ENCODE peak calls at places on chromosomes 11 and 22, in four cellular contexts. C is right lobe of liver, P is left ventricle myocardium inferior, A is HCT116. K is an unnamed sample.

GRCh38 chr11:99766816-99767215 is 746.1 kb downstream of the CNTN5 start:
- DNase-seq in A (no peak), C (no peak), P (no peak), K (no peak)

GRCh38 chr22:21591695-21592094 is 24.2 kb downstream of the UBE2L3 start:
- DNase-seq in P (peak; percentile 59), C (no peak), A (no peak), K (no peak)

GRCh38 chr22:19398206-19398605 is 33.3 kb downstream of the HIRA start:
- DNase-seq in C (peak; percentile 32), A (no peak), P (no peak), K (no peak)

GRCh38 chr11:86695391-86695790 is 23.0 kb upstream of the ME3 start:
- DNase-seq in A (no peak), P (no peak), C (no peak), K (no peak)

GRCh38 chr11:107689317-107690202 is 22.3 kb downstream of the SLN start:
- DNase-seq in A (peak; percentile 54), P (peak; percentile 42), C (peak; percentile 76), K (no peak)

GRCh38 chr11:33161120-33162005 is at the start of gene CSTF3:
- DNase-seq in A (peak; percentile 97), C (peak; percentile 100), P (peak; percentile 100), K (peak; percentile 99)

GRCh38 chr22:24459911-24460310 is 32.5 kb downstream of the ADORA2A start:
- DNase-seq in C (peak; percentile 10), P (no peak), A (no peak), K (no peak)

GRCh38 chr22:19598054-19598855 is 74.0 kb upstream of the CLDN5 start:
- DNase-seq in C (peak; percentile 78), A (no peak), P (no peak), K (no peak)

GRCh38 chr11:17244046-17244445 is 32.5 kb upstream of the NUCB2 start:
- DNase-seq in C (no peak), P (no peak), A (no peak), K (no peak)

GRCh38 chr11:7617032-7617431 is 56.3 kb downstream of the CYB5R2 start:
- DNase-seq in A (no peak), P (no peak), C (no peak), K (no peak)

GRCh38 chr11:73578786-73579185 is 19.1 kb downstream of the FAM168A start:
- DNase-seq in A (no peak), P (no peak), C (no peak), K (no peak)

GRCh38 chr11:69658606-69659450 is 16.3 kb downstream of the LTO1 start:
- DNase-seq in C (no peak), A (no peak), P (no peak), K (no peak)

GRCh38 chr22:32793604-32794003 is 7.9 kb upstream of the TIMP3 start:
- DNase-seq in P (no peak), A (no peak), C (no peak), K (no peak)

GRCh38 chr11:68408512-68408911 is 52.0 kb upstream of the PPP6R3 start:
- DNase-seq in C (no peak), P (no peak), A (no peak), K (no peak)

GRCh38 chr11:126102436-126102894 is 39.8 kb upstream of the CDON start:
- DNase-seq in A (no peak), P (peak; percentile 37), C (no peak), K (no peak)

GRCh38 chr11:34881900-34882299 is 34.3 kb downstream of the APIP start:
- DNase-seq in P (no peak), C (no peak), A (no peak), K (no peak)

GRCh38 chr22:48959496-48959895 is 868.2 kb downstream of the BRD1 start:
- DNase-seq in A (no peak), P (no peak), C (peak; percentile 6), K (no peak)

GRCh38 chr11:107769189-107769588 is 57.3 kb upstream of the SLN start:
- DNase-seq in P (no peak), C (no peak), A (peak; percentile 23), K (no peak)

GRCh38 chr22:28883917-28884753 is 763 bp downstream of the ZNRF3 start:
- DNase-seq in P (peak; percentile 37), C (peak; percentile 58), A (peak; percentile 12), K (no peak)

GRCh38 chr11:3370268-3370870 is 8.6 kb downstream of the ZNF195 start:
- DNase-seq in P (no peak), C (no peak), A (no peak), K (no peak)

GRCh38 chr11:3368199-3368598 is 10.7 kb downstream of the ZNF195 start:
- DNase-seq in C (no peak), P (no peak), A (no peak), K (no peak)

GRCh38 chr11:3369366-3369765 is 9.6 kb downstream of the ZNF195 start:
- DNase-seq in P (no peak), C (no peak), A (no peak), K (no peak)

DNA sequence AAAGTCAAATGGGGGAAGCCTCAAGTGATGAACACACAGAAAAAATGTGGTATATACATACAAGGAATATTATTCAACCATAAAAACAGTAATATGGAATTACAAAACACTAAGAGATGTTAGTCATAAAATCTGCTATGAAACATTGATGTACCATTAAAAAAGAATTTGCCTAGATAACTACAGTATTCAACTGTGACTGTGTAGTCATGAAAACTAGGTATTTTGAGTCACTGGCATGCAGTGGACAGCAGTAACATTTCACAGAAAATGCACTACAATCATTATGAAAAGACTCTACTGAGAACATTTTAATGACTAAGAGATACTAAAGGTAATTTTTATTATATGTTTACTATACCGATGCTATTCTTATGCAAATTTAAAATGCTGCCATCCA is 11.7 kb downstream of the ZNF195 start:
- DNase-seq in P (no peak), A (no peak), C (no peak), K (no peak)
- H3K36me3 ChIP-seq in P (peaks cover 99% of the 10 kb centered on the region), A (peaks cover 89% of the 10 kb centered on the region), C (peaks cover 74% of the 10 kb centered on the region), K (peaks cover 36% of the 10 kb centered on the region)

DNA sequence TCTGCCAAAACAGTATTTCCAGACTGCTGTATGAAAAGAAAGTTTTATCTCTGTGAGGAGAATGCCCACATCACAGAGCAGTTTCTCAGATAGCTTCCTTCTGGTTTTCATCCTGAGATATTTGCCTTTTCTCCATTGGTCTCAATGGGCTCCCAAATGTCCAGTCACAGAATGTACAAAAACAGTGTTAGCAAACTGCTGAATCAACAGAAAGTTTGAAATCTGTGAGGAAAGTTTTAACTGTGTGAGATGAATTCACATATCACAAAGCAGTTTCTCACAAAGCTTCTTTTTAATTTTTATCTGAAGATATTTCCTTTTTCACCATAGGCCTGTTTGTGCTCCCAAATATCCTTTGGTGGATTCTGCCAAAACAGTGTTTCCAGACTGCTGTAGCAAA is 207.2 kb upstream of the TRIM48 start:
- DNase-seq in C (no peak), P (no peak), A (no peak), K (no peak)
- H3K9me3 ChIP-seq in C (no peaks in the 10 kb centered on the region), P (peaks cover 100% of the 10 kb centered on the region), A (peaks cover 44% of the 10 kb centered on the region), K (no peaks in the 10 kb centered on the region)

GRCh38 chr11:75200051-75200450 is 40.5 kb upstream of the TPBGL start:
- DNase-seq in C (peak; percentile 47), P (peak; percentile 56), A (no peak), K (no peak)
- H3K27ac ChIP-seq in C (peak overlapping the region; percentile 13), P (no peak overlapping the region), A (no peak overlapping the region), K (no peak overlapping the region)

GRCh38 chr11:65412271-65413076 is 10.1 kb upstream of the NEAT1 start:
- DNase-seq in A (no peak), P (peak; percentile 35), C (peak; percentile 48), K (no peak)
- H3K36me3 ChIP-seq in A (no peaks in the 10 kb centered on the region), P (peaks cover 55% of the 10 kb centered on the region), C (peaks cover 6% of the 10 kb centered on the region), K (peaks cover 6% of the 10 kb centered on the region)

GRCh38 chr22:25489947-25490346 is 74.5 kb upstream of the GRK3 start:
- DNase-seq in A (no peak), P (no peak), C (no peak), K (no peak)

GRCh38 chr22:25490869-25491268 is 73.6 kb upstream of the GRK3 start:
- DNase-seq in A (no peak), C (no peak), P (no peak), K (no peak)

GRCh38 chr22:25492950-25493790 is 71.3 kb upstream of the GRK3 start:
- DNase-seq in C (no peak), A (no peak), P (no peak), K (no peak)

GRCh38 chr22:25493794-25494193 is 70.7 kb upstream of the GRK3 start:
- DNase-seq in C (no peak), P (no peak), A (no peak), K (no peak)

DNA sequence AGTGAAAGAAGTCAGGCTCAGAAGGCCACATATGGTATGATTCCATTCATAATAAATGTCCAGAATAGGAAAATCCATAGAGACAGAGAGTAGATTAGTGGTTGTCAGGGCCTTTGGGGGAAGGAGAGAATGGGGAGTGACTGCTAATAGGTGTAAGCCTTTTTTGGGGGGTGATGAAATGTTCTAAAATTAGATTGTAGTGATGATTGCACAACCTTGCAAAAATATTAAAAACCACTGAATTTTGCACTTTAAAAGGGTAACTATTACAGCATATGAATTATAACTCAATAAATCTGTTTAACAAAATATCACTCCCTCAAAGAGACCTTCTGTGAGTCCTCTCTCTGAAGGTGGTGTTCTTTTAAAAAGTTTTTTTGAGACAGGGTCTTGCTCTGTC is 72.3 kb upstream of the GRK3 start:
- DNase-seq in C (no peak), A (no peak), P (no peak), K (no peak)
- H3K9me3 ChIP-seq in C (no peaks in the 10 kb centered on the region), A (no peaks in the 10 kb centered on the region), P (no peaks in the 10 kb centered on the region), K (no peaks in the 10 kb centered on the region)

DNA sequence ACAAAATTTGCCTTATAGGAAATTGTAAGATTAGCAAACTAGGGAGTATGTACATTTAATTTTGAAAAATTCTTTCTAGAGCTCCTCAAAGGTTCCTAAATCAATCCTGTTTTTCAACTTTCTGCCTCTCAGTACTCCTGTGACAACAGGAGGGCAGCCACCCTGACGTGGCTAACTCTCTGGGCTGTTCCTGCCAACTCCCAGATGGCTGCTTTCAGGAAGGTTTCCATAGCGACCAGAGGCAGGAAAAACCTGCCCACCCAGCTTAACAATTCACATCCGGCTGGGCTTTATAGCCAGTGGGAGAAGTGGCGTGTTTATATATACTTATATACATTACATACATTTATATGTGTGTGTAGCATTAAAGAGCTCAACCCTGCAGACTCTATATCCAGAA is 26.5 kb downstream of the SGSM3 start:
- DNase-seq in C (no peak), P (no peak), A (no peak), K (peak; percentile 35)
- H3K27ac ChIP-seq in C (no peak overlapping the region), P (peak overlapping the region; percentile 50), A (no peak overlapping the region), K (no peak overlapping the region)

GRCh38 chr11:74866557-74866956 is 82.3 kb downstream of the XRRA1 start:
- DNase-seq in A (no peak), C (no peak), P (no peak), K (no peak)
- H3K36me3 ChIP-seq in A (peaks cover 48% of the 10 kb centered on the region), C (no peaks in the 10 kb centered on the region), P (peaks cover 99% of the 10 kb centered on the region), K (no peaks in the 10 kb centered on the region)

K was measured in iPS DF 6.9.